ENCODE peak calls at places on chromosomes 11 and 22, in five cellular contexts. I is IMR-90, W is H9, Y is neural crest cell, T is type B pancreatic cell. D is an unnamed sample.

GRCh38 chr22:29147241-29147919 is 58.3 kb upstream of the EMID1 start:
- DNase-seq in I (no peak), W (peak; percentile 20), Y (no peak), T (no peak), D (no peak)

GRCh38 chr11:106276126-106276525 is 198.7 kb downstream of the AASDHPPT start:
- DNase-seq in I (peak; percentile 33), W (no peak), Y (no peak), T (no peak), D (no peak)

GRCh38 chr22:45454260-45454659 is 40.8 kb downstream of the RIBC2 start:
- DNase-seq in I (peak; percentile 49), W (no peak), Y (no peak), T (no peak), D (no peak)

GRCh38 chr11:75241906-75242644 is 1.5 kb downstream of the TPBGL start:
- DNase-seq in I (no peak), W (peak; percentile 32), Y (no peak), T (no peak), D (no peak)

GRCh38 chr11:65446446-65447277 is 24.1 kb downstream of the NEAT1 start:
- DNase-seq in I (peak; percentile 53), W (no peak), Y (no peak), T (no peak), D (no peak)

GRCh38 chr22:44357962-44358553 is 45.3 kb upstream of the SHISAL1 start:
- DNase-seq in I (peak; percentile 24), W (no peak), Y (no peak), T (no peak), D (no peak)

GRCh38 chr11:67545280-67545679 is 22.0 kb upstream of the CABP2 start:
- DNase-seq in I (no peak), W (peak; percentile 79), Y (no peak), T (no peak), D (no peak)

GRCh38 chr22:47196493-47196849 is 434.0 kb downstream of the TBC1D22A start:
- DNase-seq in I (no peak), W (no peak), Y (no peak), T (no peak), D (no peak)

GRCh38 chr11:67450796-67451657 is 1.5 kb downstream of the GPR152 start:
- DNase-seq in I (no peak), W (no peak), Y (no peak), T (no peak), D (no peak)

GRCh38 chr11:79168530-79169110 is 272.2 kb downstream of the TENM4 start:
- DNase-seq in I (no peak), W (no peak), Y (no peak), T (no peak), D (no peak)

GRCh38 chr11:47318166-47318565 is 34.3 kb downstream of the MYBPC3 start:
- DNase-seq in I (no peak), W (no peak), Y (no peak), T (no peak), D (peak; percentile 15)

GRCh38 chr11:61625525-61625924 is 44.6 kb upstream of the SYT7 start:
- DNase-seq in I (no peak), W (no peak), Y (no peak), T (no peak), D (no peak)

GRCh38 chr22:42697542-42698013 is 23.1 kb downstream of the A4GALT start:
- DNase-seq in I (peak; percentile 73), W (no peak), Y (no peak), T (no peak), D (no peak)

DNA sequence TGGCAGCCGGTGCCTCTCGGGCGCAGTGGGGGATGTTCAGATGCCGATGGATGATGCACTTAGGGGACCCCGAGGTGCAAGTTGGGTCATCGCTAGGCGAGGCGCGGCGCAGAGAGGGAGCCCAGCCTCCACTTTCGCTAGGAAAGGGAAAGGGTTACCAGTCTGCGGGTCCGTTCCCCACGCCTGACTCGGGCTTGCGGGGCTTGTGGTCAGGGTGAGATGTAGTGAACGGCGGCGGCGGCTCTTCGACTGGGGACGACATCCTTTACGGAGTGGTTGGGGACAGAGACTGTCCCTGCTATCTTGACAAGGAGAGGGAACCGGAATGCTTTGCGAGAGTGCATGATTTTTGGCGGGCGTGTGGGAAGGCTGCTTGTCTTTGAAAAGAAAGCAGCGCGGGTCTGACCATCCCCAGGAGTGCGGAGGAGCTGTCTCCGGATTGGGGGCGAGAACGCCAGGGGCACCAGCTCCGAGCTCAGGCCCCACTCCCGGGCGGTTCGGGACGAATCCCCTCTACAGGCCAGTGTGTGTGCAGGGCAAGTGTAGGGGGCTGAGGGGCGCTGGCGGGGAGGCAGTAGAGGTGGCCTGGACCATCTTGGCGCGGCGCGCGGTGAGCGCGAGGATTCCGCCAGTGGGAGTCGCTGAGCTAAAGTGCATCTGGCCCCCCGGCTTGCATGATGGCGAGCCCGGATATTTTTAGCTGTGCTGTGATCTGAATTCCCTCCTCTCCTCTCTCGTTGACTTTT is 1.1 kb downstream of the FAT3 start:
- DNase-seq in I (no peak), W (peak; percentile 64), Y (peak; percentile 44), T (peak; percentile 73), D (peak; percentile 7)
- TF ChIP-seq CTCF in I (no peak), W (no peak), Y (no peak), T (no peak), D (no peak)

GRCh38 chr11:96342971-96343711 is at the start of gene MAML2:
- DNase-seq in I (peak; percentile 94), W (peak; percentile 96), Y (peak; percentile 86), T (peak; percentile 88), D (peak; percentile 92)
- TF ChIP-seq CTCF in I (peak; percentile 99), W (peak; percentile 97), Y (peak; percentile 96), T (peak; percentile 95), D (peak; percentile 78)

DNA sequence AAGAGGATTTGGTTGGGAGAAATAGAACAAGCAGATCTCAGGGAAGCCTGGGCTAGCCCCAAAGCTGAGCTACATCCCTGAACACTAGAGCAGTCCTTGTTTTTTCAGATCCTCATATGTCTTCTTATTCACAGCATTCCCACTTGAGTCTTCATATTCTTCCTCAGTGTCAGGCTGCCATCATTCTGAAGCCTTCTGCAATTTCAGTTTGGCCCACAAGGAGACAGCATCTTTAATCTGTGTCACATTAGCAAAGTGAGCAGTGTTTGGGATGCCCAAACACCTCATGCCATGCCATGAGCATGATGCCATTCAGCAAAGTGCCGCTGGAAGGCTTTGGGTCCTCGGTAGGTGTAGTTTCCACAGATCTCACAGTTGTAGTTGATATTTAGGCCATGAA is 56.6 kb downstream of the SCN3B start:
- DNase-seq in I (no peak), W (no peak), Y (no peak), T (no peak), D (no peak)
- TF ChIP-seq CTCF in I (no peak), W (no peak), Y (no peak), T (no peak), D (no peak)

GRCh38 chr11:115168686-115169085 is 335.5 kb downstream of the CADM1 start:
- DNase-seq in I (no peak), W (no peak), Y (no peak), T (no peak), D (no peak)

GRCh38 chr11:115166826-115167225 is 337.4 kb downstream of the CADM1 start:
- DNase-seq in I (no peak), W (no peak), Y (no peak), T (no peak), D (no peak)

GRCh38 chr11:115173136-115173535 is 331.1 kb downstream of the CADM1 start:
- DNase-seq in I (no peak), W (no peak), Y (no peak), T (peak; percentile 42), D (no peak)

GRCh38 chr11:115168229-115168671 is 336.0 kb downstream of the CADM1 start:
- DNase-seq in I (no peak), W (no peak), Y (no peak), T (no peak), D (no peak)

GRCh38 chr11:115170133-115170815 is 333.9 kb downstream of the CADM1 start:
- DNase-seq in I (peak; percentile 38), W (no peak), Y (peak; percentile 56), T (no peak), D (peak; percentile 29)
- TF ChIP-seq CTCF in I (peak; percentile 66), W (peak; percentile 83), Y (peak; percentile 83), T (peak; percentile 85), D (peak; percentile 69)